ENCODE peak calls at places on chromosome 14, in four cellular contexts. F is fibroblast of lung, U is hepatocyte, Q is DND-41. N is an unnamed sample.

GRCh38 chr14:24171422-24172260 is at the start of gene REC8:
- DNase-seq in F (peak), U (peak), Q (no peak), N (no peak)

GRCh38 chr14:105881021-105881930 is 354.9 kb downstream of the TMEM121 start:
- DNase-seq in F (no peak), U (no peak), Q (no peak), N (no peak)

GRCh38 chr14:80636071-80636470 is 305.5 kb downstream of the CEP128 start:
- DNase-seq in F (peak), U (peak), Q (no peak), N (peak)

GRCh38 chr14:29788093-29788492 is 139.6 kb downstream of the PRKD1 start:
- DNase-seq in F (no peak), U (no peak), Q (no peak), N (no peak)

GRCh38 chr14:96225745-96226151 is 21.1 kb downstream of the BDKRB2 start:
- DNase-seq in F (peak), U (peak), Q (no peak), N (no peak)

GRCh38 chr14:33642080-33642479 is 308.8 kb downstream of the EGLN3 start:
- DNase-seq in F (no peak), U (no peak), Q (no peak), N (no peak)

GRCh38 chr14:106556665-106557289 is 1030.4 kb downstream of the TMEM121 start:
- DNase-seq in F (no peak), U (no peak), Q (peak), N (peak)

GRCh38 chr14:39368261-39368959 is 63.8 kb downstream of the FBXO33 start:
- DNase-seq in F (peak), U (peak), Q (peak), N (peak)

GRCh38 chr14:102516531-102517411 is 7.2 kb upstream of the ANKRD9 start:
- DNase-seq in F (no peak), U (peak), Q (peak), N (peak)

GRCh38 chr14:105248368-105249174 is at the start of gene BTBD6:
- DNase-seq in F (peak), U (peak), Q (peak), N (peak)

GRCh38 chr14:55673048-55673447 is 93.0 kb downstream of the KTN1 start:
- DNase-seq in F (no peak), U (no peak), Q (no peak), N (no peak)

GRCh38 chr14:67068246-67068645 is 121.0 kb upstream of the GARIN2 start:
- DNase-seq in F (no peak), U (no peak), Q (no peak), N (no peak)

GRCh38 chr14:90419200-90419599 is 22.4 kb downstream of the CALM1 start:
- DNase-seq in F (peak), U (peak), Q (no peak), N (no peak)

GRCh38 chr14:99150236-99150635 is 121.8 kb downstream of the BCL11B start:
- DNase-seq in F (no peak), U (no peak), Q (no peak), N (no peak)

GRCh38 chr14:31921251-31921650 is 155.9 kb upstream of the ARHGAP5 start:
- DNase-seq in F (no peak), U (no peak), Q (no peak), N (no peak)

GRCh38 chr14:63685401-63685800 is 42.5 kb downstream of the SGPP1 start:
- DNase-seq in F (no peak), U (no peak), Q (no peak), N (no peak)

GRCh38 chr14:21071225-21072041 is 1.3 kb downstream of the ARHGEF40 start:
- DNase-seq in F (peak), U (peak), Q (peak), N (peak)

GRCh38 chr14:65738339-65738738 is 325.8 kb downstream of the FUT8 start:
- DNase-seq in F (no peak), U (no peak), Q (no peak), N (no peak)

GRCh38 chr14:105117710-105118385 is 50.7 kb downstream of the JAG2 start:
- DNase-seq in F (no peak), U (no peak), Q (no peak), N (no peak)

GRCh38 chr14:91417983-91418386 is 365 bp upstream of the CCDC88C start:
- DNase-seq in F (no peak), U (peak), Q (peak), N (peak)

GRCh38 chr14:90523544-90523943 is 126.7 kb downstream of the CALM1 start:
- DNase-seq in F (peak), U (no peak), Q (no peak), N (no peak)

GRCh38 chr14:68608235-68608962 is 184.5 kb downstream of the ZFP36L1 start:
- DNase-seq in F (no peak), U (no peak), Q (no peak), N (no peak)

GRCh38 chr14:55832122-55832911 is 252.3 kb downstream of the KTN1 start:
- DNase-seq in F (no peak), U (peak), Q (no peak), N (no peak)

GRCh38 chr14:28321475-28322244 is 444.9 kb upstream of the FOXG1 start:
- DNase-seq in F (no peak), U (no peak), Q (no peak), N (no peak)

GRCh38 chr14:78535041-78535440 is 364.9 kb downstream of the NRXN3 start:
- DNase-seq in F (no peak), U (peak), Q (no peak), N (no peak)

GRCh38 chr14:92556255-92556741 is 42.7 kb downstream of the RIN3 start:
- DNase-seq in F (no peak), U (no peak), Q (no peak), N (no peak)

GRCh38 chr14:104552738-104553125 is 26.8 kb upstream of the C14orf180 start:
- DNase-seq in F (no peak), U (no peak), Q (no peak), N (no peak)

GRCh38 chr14:76742961-76743360 is 18.3 kb upstream of the VASH1 start:
- DNase-seq in F (no peak), U (no peak), Q (no peak), N (no peak)

GRCh38 chr14:46818147-46818546 is 166.6 kb upstream of the RPL10L start:
- DNase-seq in F (no peak), U (no peak), Q (no peak), N (no peak)

DNA sequence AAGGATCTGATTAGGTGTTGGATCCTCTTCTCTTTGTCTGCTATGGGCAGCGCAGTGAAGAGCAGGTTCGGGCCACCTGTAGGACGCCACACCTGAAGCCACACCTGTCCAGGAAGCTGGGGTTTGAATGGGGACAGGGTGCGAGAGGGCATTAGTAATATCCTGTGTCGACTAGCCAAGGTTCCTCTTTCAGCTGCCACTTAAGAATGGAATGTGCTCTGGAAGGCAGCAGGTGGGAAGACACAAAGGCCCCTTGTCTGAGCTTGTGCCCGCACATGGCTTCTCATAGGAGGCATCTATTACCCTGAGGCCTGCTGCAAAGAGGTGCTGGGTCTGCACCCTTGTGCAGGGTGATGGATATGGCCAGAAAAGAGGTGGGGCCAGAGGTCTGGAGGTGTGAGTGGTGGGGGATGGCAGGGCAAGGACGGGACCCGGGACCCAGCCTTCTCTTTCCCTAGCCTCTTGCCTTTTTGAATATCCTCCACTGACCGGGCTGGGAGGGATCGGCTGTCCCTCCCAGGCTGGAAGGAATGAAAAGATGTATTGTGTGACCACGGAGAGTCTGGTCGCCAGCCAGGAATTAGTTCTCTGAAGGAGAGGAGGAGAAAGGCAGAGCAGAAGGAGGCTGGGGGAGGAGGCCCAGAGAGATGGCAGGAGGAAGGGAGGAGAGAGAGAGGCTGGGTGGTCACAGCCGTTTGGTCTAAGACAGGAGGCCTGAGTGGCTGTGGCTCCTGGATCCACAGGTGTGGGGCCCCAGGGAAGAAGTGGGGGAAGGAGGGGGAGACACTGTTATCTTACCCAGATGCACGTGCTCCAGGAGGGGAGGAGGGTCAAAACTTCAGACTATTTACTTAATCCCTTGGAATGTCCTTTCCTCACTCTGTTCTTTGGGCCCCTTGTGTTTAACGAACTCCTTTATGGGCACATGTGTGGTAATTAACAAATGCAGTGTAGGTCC is 101.5 kb downstream of the SMOC1 start:
- DNase-seq in F (no peak), U (no peak), Q (no peak), N (no peak)
- H3K4me3 ChIP-seq in F (no peak), U (no peak), Q (no peak), N (no peak)

GRCh38 chr14:100691395-100692025 is 35.2 kb upstream of the DLK1 start:
- DNase-seq in F (no peak), U (no peak), Q (no peak), N (no peak)
- H2AFZ ChIP-seq in F (no peak), U (no peak), Q (no peak), N (no peak)

DNA sequence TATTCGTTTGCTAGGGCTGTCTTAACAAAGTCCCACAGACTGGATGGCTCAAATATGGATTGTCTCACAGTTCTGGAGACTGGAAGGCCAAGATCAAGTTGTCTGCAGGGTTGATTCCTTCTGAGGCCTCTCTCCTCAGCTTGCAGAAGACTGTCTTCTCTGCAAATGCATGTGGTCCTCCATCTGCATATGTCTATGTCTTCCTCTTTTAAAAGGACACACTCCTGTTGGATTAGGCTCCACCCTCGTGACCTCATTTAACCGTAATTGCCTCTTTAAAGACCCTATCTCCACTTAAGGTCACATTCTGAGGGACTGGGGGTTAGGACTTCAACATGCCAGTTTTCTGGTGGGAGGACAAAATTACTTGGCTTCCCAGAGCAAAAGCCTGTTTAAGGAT is 123.3 kb downstream of the SLC38A6 start:
- DNase-seq in F (no peak), U (no peak), Q (no peak), N (no peak)
- TF ChIP-seq CTCF in F (no peak), U (no peak), Q (no peak), N (no peak)

DNA sequence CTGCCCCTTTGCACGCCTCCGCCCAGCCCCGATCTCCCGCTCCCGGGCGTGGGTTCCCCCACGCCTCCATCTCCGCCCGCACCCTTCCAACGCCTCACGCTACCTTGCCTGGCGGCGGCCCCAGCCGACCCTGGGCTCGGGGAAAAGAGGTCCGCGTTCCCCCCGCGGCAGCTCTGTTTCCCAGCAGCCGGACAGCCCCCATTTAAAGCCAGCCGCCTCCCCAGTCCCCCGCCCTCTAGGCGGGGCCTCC is at the start of gene PRIMA1:
- DNase-seq in F (no peak), U (no peak), Q (no peak), N (no peak)
- H3K4me3 ChIP-seq in F (no peak), U (peak), Q (no peak), N (no peak)

GRCh38 chr14:34699873-34700621 is 14.3 kb downstream of the CFL2 start:
- DNase-seq in F (peak), U (peak), Q (no peak), N (no peak)
- H2AFZ ChIP-seq in F (no peak), U (no peak), Q (no peak), N (no peak)

DNA sequence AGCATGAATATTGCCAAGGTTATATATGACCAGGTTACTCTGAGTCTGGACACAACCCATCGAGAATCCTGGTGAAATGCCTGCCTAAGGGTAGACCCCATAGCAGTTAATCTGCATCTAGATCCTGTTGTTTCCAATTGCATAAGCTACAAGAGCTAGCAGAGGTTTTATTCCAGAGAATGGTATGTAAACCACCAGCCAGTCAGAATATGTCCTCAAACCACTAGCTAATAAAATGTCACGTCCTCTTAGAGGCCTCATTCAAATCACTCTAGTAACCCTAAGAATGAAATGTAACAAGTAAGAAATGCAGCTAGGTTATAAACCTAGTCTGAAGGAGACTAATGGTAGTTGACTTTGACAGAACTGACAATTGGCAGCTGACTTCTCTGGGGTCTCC is 9.0 kb upstream of the YLPM1 start:
- DNase-seq in F (no peak), U (no peak), Q (no peak), N (no peak)
- TF ChIP-seq CTCF in F (no peak), U (no peak), Q (no peak), N (no peak)

DNA sequence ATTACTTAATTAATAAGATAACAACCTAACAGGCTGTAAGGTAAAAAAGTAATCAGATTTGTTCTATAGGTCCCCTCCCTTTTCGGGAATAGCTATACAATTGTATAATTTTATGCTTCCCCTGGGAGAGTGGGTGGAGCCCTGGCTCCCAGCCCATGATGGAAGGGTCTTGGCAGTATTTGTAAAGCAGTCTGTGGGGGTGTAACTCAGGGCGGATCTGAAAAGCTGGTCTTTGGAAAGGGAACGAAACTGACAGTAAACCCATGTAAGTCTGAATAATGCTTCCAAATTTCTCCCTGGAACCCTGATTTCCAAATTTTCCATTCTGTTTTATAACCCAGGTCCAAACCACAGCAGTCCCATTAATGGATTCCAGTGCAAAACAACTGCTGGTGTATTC is 110.4 kb downstream of the DAD1 start:
- DNase-seq in F (peak), U (peak), Q (no peak), N (no peak)
- H3K4me3 ChIP-seq in F (no peak), U (no peak), Q (no peak), N (peak)

GRCh38 chr14:95063391-95063790 is 93.9 kb downstream of the DICER1 start:
- DNase-seq in F (no peak), U (no peak), Q (no peak), N (no peak)
- H2AFZ ChIP-seq in F (no peak), U (no peak), Q (no peak), N (no peak)

DNA sequence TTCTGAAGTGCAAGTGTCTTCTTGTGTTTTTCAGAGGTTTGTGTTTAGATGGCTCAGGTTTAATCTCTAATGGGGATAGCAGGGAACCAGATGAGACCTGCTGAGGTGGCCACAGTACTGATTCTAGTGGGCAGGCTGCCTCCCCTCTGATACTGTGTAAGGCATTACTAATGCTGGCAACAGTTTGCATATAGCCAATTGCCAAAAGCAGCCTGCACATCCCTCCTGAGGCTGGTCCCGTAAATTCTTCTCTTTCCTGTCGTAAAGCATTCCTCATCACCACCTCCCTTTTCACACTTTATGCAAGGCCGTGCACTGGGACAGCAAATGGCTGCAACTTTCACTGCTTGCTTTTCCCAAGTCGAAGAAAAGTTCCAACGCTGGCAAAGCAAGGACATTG is 178.4 kb upstream of the HIF1A start:
- DNase-seq in F (no peak), U (no peak), Q (no peak), N (no peak)
- TF ChIP-seq CTCF in F (no peak), U (no peak), Q (no peak), N (no peak)

GRCh38 chr14:64709126-64709525 is 4.9 kb downstream of the PLEKHG3 start:
- DNase-seq in F (no peak), U (no peak), Q (no peak), N (no peak)
- H3K4me3 ChIP-seq in F (no peak), U (no peak), Q (no peak), N (no peak)